ENCODE peak calls at places on chromosomes 5 and 9, in nine cellular contexts. N is lower leg skin; Y is nephron progenitor cell; Z is heart left ventricle; P is CD8-positive, alpha-beta T cell; L is psoas muscle; F is RWPE1; R is heart right ventricle; E is mammary epithelial cell. X is an unnamed sample.

GRCh38 chr5:3634061-3634460 is 38.4 kb downstream of the IRX1 start:
- DNase-seq in N (no peak), Y (no peak), Z (no peak), P (no peak), L (no peak), F (no peak), R (no peak), E (no peak), X (no peak)

GRCh38 chr9:13992136-13992798 is 321.7 kb downstream of the NFIB start:
- DNase-seq in N (no peak), Y (no peak), Z (no peak), P (no peak), L (no peak), F (no peak), R (no peak), E (no peak), X (no peak)

GRCh38 chr5:82019342-82020138 is 47.7 kb downstream of the ATG10 start:
- DNase-seq in N (no peak), Y (no peak), Z (no peak), P (no peak), L (no peak), F (no peak), R (no peak), E (no peak), X (no peak)

GRCh38 chr9:101242651-101243050 is 142.2 kb downstream of the BAAT start:
- DNase-seq in N (no peak), Y (no peak), Z (no peak), P (no peak), L (no peak), F (no peak), R (no peak), E (no peak), X (no peak)

GRCh38 chr5:92599217-92599810 is 981.7 kb downstream of the NR2F1-AS1 start:
- DNase-seq in N (no peak), Y (no peak), Z (no peak), P (no peak), L (no peak), F (no peak), R (no peak), E (no peak), X (no peak)

GRCh38 chr5:2134543-2135299 is 252.0 kb upstream of the IRX4 start:
- DNase-seq in N (no peak), Y (no peak), Z (no peak), P (no peak), L (no peak), F (no peak), R (no peak), E (no peak), X (no peak)

GRCh38 chr5:111733571-111733970 is 23.4 kb downstream of the NREP start:
- DNase-seq in N (no peak), Y (no peak), Z (no peak), P (no peak), L (no peak), F (no peak), R (no peak), E (no peak), X (no peak)

GRCh38 chr9:133188006-133188842 is 20.8 kb downstream of the OBP2B start:
- DNase-seq in N (no peak), Y (peak; percentile 55), Z (no peak), P (no peak), L (no peak), F (peak; percentile 41), R (no peak), E (peak; percentile 32), X (no peak)

GRCh38 chr5:73903169-73903568 is 277.2 kb downstream of the ARHGEF28 start:
- DNase-seq in N (no peak), Y (no peak), Z (no peak), P (no peak), L (no peak), F (no peak), R (no peak), E (no peak), X (no peak)

GRCh38 chr9:122642226-122642625 is 15.2 kb downstream of the OR1B1 start:
- DNase-seq in N (no peak), Y (peak; percentile 6), Z (no peak), P (no peak), L (no peak), F (peak; percentile 37), R (no peak), E (peak; percentile 12), X (no peak)

GRCh38 chr5:43702815-43703214 is 99.8 kb downstream of the NNT start:
- DNase-seq in N (no peak), Y (no peak), Z (no peak), P (no peak), L (no peak), F (no peak), R (no peak), E (no peak), X (no peak)

GRCh38 chr9:75084081-75084672 is 3.8 kb downstream of the NMRK1 start:
- DNase-seq in N (no peak), Y (no peak), Z (no peak), P (no peak), L (no peak), F (no peak), R (no peak), E (no peak), X (no peak)

GRCh38 chr5:31962321-31962720 is 211.8 kb downstream of the GOLPH3 start:
- DNase-seq in N (no peak), Y (no peak), Z (peak; percentile 67), P (no peak), L (no peak), F (no peak), R (peak; percentile 54), E (no peak), X (no peak)

GRCh38 chr5:9124071-9124470 is 421.8 kb downstream of the SEMA5A start:
- DNase-seq in N (peak; percentile 22), Y (no peak), Z (no peak), P (no peak), L (no peak), F (no peak), R (no peak), E (no peak), X (no peak)

GRCh38 chr9:133701321-133701980 is 36.7 kb downstream of the SARDH start:
- DNase-seq in N (no peak), Y (no peak), Z (no peak), P (peak; percentile 79), L (no peak), F (no peak), R (no peak), E (no peak), X (peak; percentile 17)

GRCh38 chr5:67192719-67193464 is 3.7 kb downstream of the CD180 start:
- DNase-seq in N (no peak), Y (no peak), Z (no peak), P (no peak), L (no peak), F (no peak), R (no peak), E (no peak), X (no peak)

DNA sequence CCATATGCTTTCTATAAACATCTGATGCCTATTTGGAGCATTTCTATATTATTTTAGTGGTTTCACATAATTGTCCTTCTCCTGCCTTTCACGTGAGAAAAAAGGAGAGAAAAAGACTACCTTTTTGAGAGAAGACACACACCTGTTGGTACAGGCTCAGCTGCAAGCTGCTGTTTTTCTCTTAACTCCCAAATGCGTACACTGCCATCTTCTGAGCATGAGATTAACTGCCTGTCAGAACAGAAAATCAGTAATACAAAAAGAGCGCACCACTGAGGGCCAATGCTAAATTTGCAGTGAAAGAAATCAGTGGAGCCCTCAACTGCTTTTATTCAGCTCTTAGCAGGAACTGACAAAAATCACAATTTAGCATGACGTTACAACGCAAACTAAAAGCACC is 54.9 kb downstream of the WDR41 start:
- DNase-seq in N (no peak), Y (no peak), Z (no peak), P (no peak), L (no peak), F (no peak), R (no peak), E (no peak), X (no peak)
- TF ChIP-seq CTCF in N (no peak), Y (no peak), Z (peak; percentile 29), P (no peak), L (no peak), F (no peak), R (no peak), E (no peak), X (no peak)

GRCh38 chr5:58041884-58042283 is 418.0 kb downstream of the PLK2 start:
- DNase-seq in N (no peak), Y (no peak), Z (no peak), P (no peak), L (no peak), F (no peak), R (no peak), E (no peak), X (no peak)

GRCh38 chr5:58042933-58043606 is 416.8 kb downstream of the PLK2 start:
- DNase-seq in N (no peak), Y (no peak), Z (no peak), P (no peak), L (no peak), F (no peak), R (no peak), E (peak; percentile 48), X (no peak)

GRCh38 chr5:58040851-58041250 is 419.0 kb downstream of the PLK2 start:
- DNase-seq in N (no peak), Y (no peak), Z (no peak), P (no peak), L (no peak), F (no peak), R (no peak), E (no peak), X (no peak)

GRCh38 chr5:58037899-58038298 is 422.0 kb downstream of the PLK2 start:
- DNase-seq in N (no peak), Y (no peak), Z (no peak), P (no peak), L (no peak), F (no peak), R (no peak), E (no peak), X (no peak)

GRCh38 chr5:58040044-58040443 is 419.8 kb downstream of the PLK2 start:
- DNase-seq in N (no peak), Y (no peak), Z (no peak), P (no peak), L (no peak), F (no peak), R (no peak), E (no peak), X (no peak)
- TF ChIP-seq CTCF in N (no peak), Y (no peak), Z (no peak), P (no peak), L (no peak), F (no peak), R (no peak), E (no peak), X (no peak)

GRCh38 chr5:143648696-143649095 is 163.3 kb upstream of the HMHB1 start:
- DNase-seq in N (no peak), Y (no peak), Z (no peak), P (no peak), L (no peak), F (no peak), R (no peak), E (no peak), X (no peak)
- TF ChIP-seq CTCF in N (no peak), Y (no peak), Z (no peak), P (no peak), L (peak; percentile 13), F (no peak), R (peak; percentile 30), E (peak; percentile 29), X (no peak)

DNA sequence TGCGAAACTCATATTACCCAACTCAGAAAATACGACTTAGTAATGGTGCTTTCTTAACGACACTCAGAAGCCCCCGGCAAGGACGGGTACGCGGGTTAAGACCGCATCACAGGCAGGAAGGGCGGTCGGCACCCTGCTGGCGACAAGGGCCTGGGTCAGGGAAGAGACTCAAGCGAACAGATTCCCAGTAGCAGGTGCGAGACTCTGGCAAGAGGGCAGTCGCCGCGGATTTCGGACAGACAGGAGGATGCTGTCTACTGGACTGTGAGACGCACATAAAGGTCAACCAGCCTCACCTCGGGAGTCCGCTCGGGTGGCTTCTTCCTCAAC is 398 bp downstream of the RAPGEF6 start:
- DNase-seq in N (peak; percentile 58), Y (peak; percentile 68), Z (no peak), P (peak; percentile 79), L (peak; percentile 63), F (peak; percentile 65), R (peak; percentile 50), E (peak; percentile 54), X (peak; percentile 30)
- TF ChIP-seq CTCF in N (no peak), Y (no peak), Z (peak; percentile 10), P (no peak), L (peak; percentile 28), F (no peak), R (peak; percentile 9), E (no peak), X (no peak)